ENCODE peak calls at places on chromosomes 4 and X, in five cellular contexts. One of them, this sample, is unnamed.

GRCh38 chr4:68074397-68074796 is 55.3 kb downstream of the TMPRSS11F start:
- DNase-seq in ACHN: no peak
- DNase-seq in T follicular helper cell: no peak
- DNase-seq in frontal cortex: no peak
- DNase-seq in NCI-H1092 treated with DMSO at 0.1 percent for 48 hours: no peak
- DNase-seq in this sample: no peak

GRCh38 chr4:41814565-41814964 is 66.0 kb upstream of the PHOX2B start:
- DNase-seq in ACHN: peak
- DNase-seq in T follicular helper cell: no peak
- DNase-seq in frontal cortex: no peak
- DNase-seq in NCI-H1092 treated with DMSO at 0.1 percent for 48 hours: no peak
- DNase-seq in this sample: peak

GRCh38 chrX:133265331-133265730 is 47.2 kb upstream of the TFDP3 start:
- DNase-seq in ACHN: no peak
- DNase-seq in T follicular helper cell: no peak
- DNase-seq in frontal cortex: no peak
- DNase-seq in NCI-H1092 treated with DMSO at 0.1 percent for 48 hours: no peak
- DNase-seq in this sample: no peak

GRCh38 chrX:144801786-144802185 is 445.5 kb upstream of the SPANXN1 start:
- DNase-seq in ACHN: no peak
- DNase-seq in T follicular helper cell: no peak
- DNase-seq in frontal cortex: no peak
- DNase-seq in NCI-H1092 treated with DMSO at 0.1 percent for 48 hours: no peak
- DNase-seq in this sample: no peak

GRCh38 chrX:129678881-129679195 is 24.1 kb upstream of the APLN start:
- DNase-seq in ACHN: no peak
- DNase-seq in T follicular helper cell: no peak
- DNase-seq in frontal cortex: no peak
- DNase-seq in NCI-H1092 treated with DMSO at 0.1 percent for 48 hours: no peak
- DNase-seq in this sample: peak

GRCh38 chr4:124499266-124499665 is 213.3 kb downstream of the ANKRD50 start:
- DNase-seq in ACHN: no peak
- DNase-seq in T follicular helper cell: no peak
- DNase-seq in frontal cortex: no peak
- DNase-seq in NCI-H1092 treated with DMSO at 0.1 percent for 48 hours: peak
- DNase-seq in this sample: peak

GRCh38 chr4:109174224-109174953 is 128.1 kb downstream of the COL25A1 start:
- DNase-seq in ACHN: no peak
- DNase-seq in T follicular helper cell: no peak
- DNase-seq in frontal cortex: no peak
- DNase-seq in NCI-H1092 treated with DMSO at 0.1 percent for 48 hours: no peak
- DNase-seq in this sample: no peak

GRCh38 chr4:66373268-66373667 is 703.0 kb upstream of the EPHA5 start:
- DNase-seq in ACHN: no peak
- DNase-seq in T follicular helper cell: no peak
- DNase-seq in frontal cortex: no peak
- DNase-seq in NCI-H1092 treated with DMSO at 0.1 percent for 48 hours: no peak
- DNase-seq in this sample: no peak

GRCh38 chr4:87545052-87545451 is 15.9 kb upstream of the SPARCL1 start:
- DNase-seq in ACHN: no peak
- DNase-seq in T follicular helper cell: no peak
- DNase-seq in frontal cortex: no peak
- DNase-seq in NCI-H1092 treated with DMSO at 0.1 percent for 48 hours: no peak
- DNase-seq in this sample: no peak

GRCh38 chrX:48611703-48612102 is 14.4 kb downstream of the WDR13 start:
- DNase-seq in ACHN: no peak
- DNase-seq in T follicular helper cell: no peak
- DNase-seq in frontal cortex: no peak
- DNase-seq in NCI-H1092 treated with DMSO at 0.1 percent for 48 hours: no peak
- DNase-seq in this sample: no peak

GRCh38 chr4:76892001-76892400 is 5.9 kb downstream of the SOWAHB start:
- DNase-seq in ACHN: no peak
- DNase-seq in T follicular helper cell: no peak
- DNase-seq in frontal cortex: no peak
- DNase-seq in NCI-H1092 treated with DMSO at 0.1 percent for 48 hours: no peak
- DNase-seq in this sample: no peak